ENCODE peak calls at places on chromosomes 16 and 17, in five cellular contexts. J, N, P, S and V are unnamed samples.

GRCh38 chr17:31919802-31920525 is 16.8 kb upstream of the SUZ12 start:
- DNase-seq in J (no peak), S (no peak), N (no peak), P (peak), V (no peak)

GRCh38 chr17:8073627-8074485 is 13.7 kb downstream of the ALOX12B start:
- DNase-seq in P (peak), N (peak), J (peak), S (peak), V (peak)

GRCh38 chr17:80891096-80892018 is 100.3 kb upstream of the CHMP6 start:
- DNase-seq in N (no peak), P (peak), S (peak), J (peak), V (no peak)

GRCh38 chr17:7703584-7704574 is 1.1 kb upstream of the EFNB3 start:
- DNase-seq in N (peak), P (peak), J (no peak), S (no peak), V (peak)

GRCh38 chr16:12092347-12092882 is 115.9 kb downstream of the SNX29 start:
- DNase-seq in S (no peak), P (peak), J (no peak), N (peak), V (no peak)

GRCh38 chr17:57236686-57237299 is 19.5 kb upstream of the MSI2 start:
- DNase-seq in S (no peak), N (no peak), J (no peak), P (no peak), V (no peak)

GRCh38 chr17:2058521-2059124 is 3.7 kb downstream of the HIC1 start:
- DNase-seq in J (peak), N (peak), P (no peak), S (peak), V (peak)

GRCh38 chr16:84039696-84040095 is 2.9 kb downstream of the SLC38A8 start:
- DNase-seq in N (no peak), J (no peak), S (no peak), P (no peak), V (no peak)

GRCh38 chr16:67400901-67401300 is 7.6 kb upstream of the TPPP3 start:
- DNase-seq in J (no peak), S (no peak), N (no peak), P (no peak), V (no peak)

GRCh38 chr16:19884611-19885455 is at the start of gene GPRC5B:
- DNase-seq in P (no peak), N (peak), J (peak), S (peak), V (no peak)

GRCh38 chr16:913817-914440 is 56.9 kb downstream of the LMF1 start:
- DNase-seq in J (no peak), N (no peak), S (no peak), P (no peak), V (no peak)

GRCh38 chr17:65183736-65184135 is 46.6 kb downstream of the RGS9 start:
- DNase-seq in J (no peak), P (peak), S (no peak), N (no peak), V (no peak)

GRCh38 chr17:4548721-4549531 is 6.3 kb downstream of the MYBBP1A start:
- DNase-seq in J (no peak), S (no peak), N (no peak), P (peak), V (peak)

GRCh38 chr16:24309222-24309905 is 53.2 kb downstream of the CACNG3 start:
- DNase-seq in P (peak), S (no peak), N (peak), J (peak), V (no peak)

GRCh38 chr16:27109666-27110523 is 43.2 kb downstream of the C16orf82 start:
- DNase-seq in N (peak), S (peak), J (peak), P (peak), V (peak)

GRCh38 chr16:79261461-79261860 is 339.1 kb downstream of the MAF start:
- DNase-seq in S (peak), N (peak), P (no peak), J (peak), V (peak)

GRCh38 chr16:630024-630814 is 566 bp upstream of the WFIKKN1 start:
- DNase-seq in S (no peak), P (no peak), N (no peak), J (no peak), V (no peak)

GRCh38 chr17:13283606-13284005 is 265.8 kb upstream of the ELAC2 start:
- DNase-seq in J (no peak), P (no peak), N (no peak), S (no peak), V (no peak)

GRCh38 chr17:76747716-76748360 is 9.9 kb downstream of the MFSD11 start:
- DNase-seq in S (no peak), J (no peak), N (no peak), P (no peak), V (peak)

GRCh38 chr17:40224707-40225092 is 5.6 kb downstream of the WIPF2 start:
- DNase-seq in J (no peak), P (no peak), N (no peak), S (no peak), V (no peak)